ENCODE peak calls at places on chromosomes 11 and 22, in five cellular contexts. A is H9, V is H1, M is neuronal stem cell, U is mesenchymal stem cell. S is an unnamed sample.

GRCh38 chr22:39502109-39502788 is at the start of gene MIEF1:
- DNase-seq in A (peak; percentile 97), V (peak; percentile 88), M (peak; percentile 97), U (peak; percentile 96), S (peak; percentile 94)

GRCh38 chr11:11611381-11611780 is 10.4 kb downstream of the GALNT18 start:
- DNase-seq in A (no peak), V (no peak), M (no peak), U (no peak), S (no peak)

GRCh38 chr11:117223741-117224685 is 7.9 kb downstream of the PCSK7 start:
- DNase-seq in A (no peak), V (no peak), M (no peak), U (no peak), S (no peak)

GRCh38 chr11:76560219-76560618 is 110.3 kb downstream of the LRRC32 start:
- DNase-seq in A (no peak), V (no peak), M (no peak), U (peak; percentile 29), S (no peak)

GRCh38 chr22:47891609-47892008 is 1129.2 kb downstream of the TBC1D22A start:
- DNase-seq in A (no peak), V (no peak), M (no peak), U (no peak), S (no peak)

GRCh38 chr11:86758171-86758570 is 42.2 kb upstream of the PRSS23 start:
- DNase-seq in A (no peak), V (no peak), M (no peak), U (no peak), S (no peak)

GRCh38 chr11:76806608-76807205 is 23.6 kb downstream of the TSKU start:
- DNase-seq in A (no peak), V (no peak), M (no peak), U (no peak), S (no peak)

GRCh38 chr11:128772814-128773213 is 78.9 kb downstream of the FLI1 start:
- DNase-seq in A (no peak), V (no peak), M (no peak), U (no peak), S (no peak)

GRCh38 chr11:100151944-100152343 is 535.1 kb upstream of the ARHGAP42 start:
- DNase-seq in A (no peak), V (no peak), M (no peak), U (peak; percentile 42), S (no peak)

GRCh38 chr11:113615098-113615497 is 91.0 kb downstream of the TMPRSS5 start:
- DNase-seq in A (no peak), V (no peak), M (no peak), U (no peak), S (no peak)

GRCh38 chr11:67045314-67045713 is 11.3 kb upstream of the RHOD start:
- DNase-seq in A (no peak), V (no peak), M (no peak), U (peak; percentile 80), S (peak; percentile 75)

GRCh38 chr22:36185828-36186624 is 15.6 kb downstream of the APOL4 start:
- DNase-seq in A (no peak), V (no peak), M (no peak), U (no peak), S (no peak)

GRCh38 chr11:9535189-9535781 is 38.2 kb upstream of the WEE1 start:
- DNase-seq in A (peak; percentile 88), V (peak; percentile 64), M (peak; percentile 39), U (peak; percentile 68), S (peak; percentile 98)

GRCh38 chr22:38704568-38705234 is 1.0 kb upstream of the GTPBP1 start:
- DNase-seq in A (no peak), V (no peak), M (no peak), U (no peak), S (no peak)

GRCh38 chr11:57249384-57250319 is 12.6 kb upstream of the APLNR start:
- DNase-seq in A (no peak), V (no peak), M (peak; percentile 58), U (peak; percentile 57), S (peak; percentile 83)

GRCh38 chr22:49962012-49962750 is 1.6 kb downstream of the PIM3 start:
- DNase-seq in A (peak; percentile 92), V (no peak), M (peak; percentile 76), U (peak; percentile 96), S (peak; percentile 69)

GRCh38 chr22:37187552-37187890 is 526 bp downstream of the C1QTNF6 start:
- DNase-seq in A (no peak), V (no peak), M (no peak), U (peak; percentile 78), S (no peak)

GRCh38 chr11:59174664-59175033 is 2.7 kb downstream of the DTX4 start:
- DNase-seq in A (no peak), V (no peak), M (no peak), U (peak; percentile 30), S (peak; percentile 97)

GRCh38 chr11:2448661-2449547 is 4.1 kb downstream of the KCNQ1 start:
- DNase-seq in A (no peak), V (no peak), M (no peak), U (no peak), S (no peak)

GRCh38 chr11:64858467-64859401 is 14.3 kb upstream of the CDC42BPG start:
- DNase-seq in A (no peak), V (no peak), M (no peak), U (no peak), S (no peak)

GRCh38 chr22:28025333-28025732 is 106.3 kb upstream of the PITPNB start:
- DNase-seq in A (no peak), V (no peak), M (no peak), U (no peak), S (no peak)

GRCh38 chr11:11545285-11546275 is 76.2 kb downstream of the GALNT18 start:
- DNase-seq in A (peak; percentile 52), V (no peak), M (no peak), U (no peak), S (no peak)

GRCh38 chr11:130431806-130432205 is 3.4 kb upstream of the ADAMTS8 start:
- DNase-seq in A (no peak), V (no peak), M (no peak), U (no peak), S (peak; percentile 30)

GRCh38 chr11:69511358-69512015 is 30.0 kb downstream of the LINC01488 start:
- DNase-seq in A (no peak), V (no peak), M (no peak), U (no peak), S (no peak)

GRCh38 chr11:125170001-125170405 is 5.5 kb downstream of the PKNOX2 start:
- DNase-seq in A (no peak), V (no peak), M (no peak), U (no peak), S (no peak)

GRCh38 chr11:121757480-121758125 is 304.8 kb upstream of the SORL1-AS1 start:
- DNase-seq in A (no peak), V (no peak), M (no peak), U (no peak), S (no peak)

GRCh38 chr11:25593221-25593620 is 738.7 kb upstream of the ANO3 start:
- DNase-seq in A (no peak), V (no peak), M (no peak), U (no peak), S (no peak)

GRCh38 chr22:44331881-44332714 is 19.3 kb upstream of the SHISAL1 start:
- DNase-seq in A (no peak), V (no peak), M (no peak), U (peak; percentile 39), S (no peak)

GRCh38 chr22:28894320-28894719 is 10.9 kb downstream of the ZNRF3 start:
- DNase-seq in A (no peak), V (no peak), M (no peak), U (no peak), S (no peak)

GRCh38 chr11:34653851-34654490 is 33.1 kb downstream of the EHF start:
- DNase-seq in A (no peak), V (no peak), M (no peak), U (peak; percentile 95), S (peak; percentile 38)

DNA sequence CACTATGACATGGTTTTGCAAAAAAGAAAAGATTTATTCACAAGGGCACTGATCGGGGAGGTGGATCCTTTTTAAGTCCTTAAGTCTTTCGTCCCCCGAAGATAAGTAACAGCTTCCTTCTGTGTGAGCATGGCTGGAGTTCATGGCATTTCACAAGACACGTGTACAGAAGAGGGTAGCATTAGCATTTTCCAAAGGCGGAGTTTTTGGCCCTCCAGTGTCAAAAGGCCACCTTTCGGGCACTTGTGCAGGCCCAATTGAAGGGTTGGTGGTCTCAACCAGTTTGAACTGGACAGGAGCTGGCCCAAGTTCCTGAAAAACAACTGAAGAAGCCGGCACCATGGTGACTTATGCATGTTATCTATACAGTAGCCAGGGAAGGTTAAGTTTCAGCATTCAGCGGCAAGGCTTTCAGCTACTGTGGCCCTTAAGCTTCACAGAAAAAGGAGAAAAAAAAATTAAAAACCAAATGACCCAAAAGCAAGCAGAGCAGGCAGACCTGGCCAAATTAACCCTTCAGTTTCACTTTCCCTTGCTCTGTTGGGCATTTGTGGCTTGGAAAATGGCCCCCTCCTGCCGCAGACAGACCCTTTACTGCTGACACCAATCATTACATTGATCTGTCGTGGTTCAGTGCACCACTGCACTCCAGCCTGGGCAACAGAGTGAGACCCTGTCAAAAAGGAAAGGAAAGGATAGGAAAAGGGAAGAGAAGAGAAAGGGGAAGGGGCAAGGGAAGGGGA is 18.7 kb downstream of the ZNF74 start:
- DNase-seq in A (no peak), V (no peak), M (no peak), U (no peak), S (no peak)
- H2BK12ac ChIP-seq in A (no peak overlapping the region), V (no peak overlapping the region), M (no peak overlapping the region), U (no peak overlapping the region), S (no peak overlapping the region)

GRCh38 chr11:18455686-18456372 is at the start of gene LDHAL6A:
- DNase-seq in A (peak; percentile 56), V (no peak), M (no peak), U (no peak), S (no peak)
- H3K4me2 ChIP-seq in A (no peak within 1 kb of the TSS), V (no peak within 1 kb of the TSS), M (peak within 1 kb of the TSS; percentile 11), U (no peak within 1 kb of the TSS), S (no peak within 1 kb of the TSS)

GRCh38 chr22:18024276-18024939 is at the start of gene MICAL3:
- DNase-seq in A (peak; percentile 39), V (no peak), M (peak; percentile 54), U (peak; percentile 66), S (peak; percentile 84)

GRCh38 chr22:18023509-18024275 is 669 bp downstream of the MICAL3 start:
- DNase-seq in A (peak; percentile 80), V (peak; percentile 53), M (peak; percentile 31), U (peak; percentile 83), S (peak; percentile 85)

GRCh38 chr22:18021431-18021830 is 2.9 kb downstream of the MICAL3 start:
- DNase-seq in A (no peak), V (no peak), M (no peak), U (no peak), S (no peak)

GRCh38 chr22:18024956-18025720 is 777 bp upstream of the MICAL3 start:
- DNase-seq in A (no peak), V (no peak), M (no peak), U (no peak), S (no peak)

DNA sequence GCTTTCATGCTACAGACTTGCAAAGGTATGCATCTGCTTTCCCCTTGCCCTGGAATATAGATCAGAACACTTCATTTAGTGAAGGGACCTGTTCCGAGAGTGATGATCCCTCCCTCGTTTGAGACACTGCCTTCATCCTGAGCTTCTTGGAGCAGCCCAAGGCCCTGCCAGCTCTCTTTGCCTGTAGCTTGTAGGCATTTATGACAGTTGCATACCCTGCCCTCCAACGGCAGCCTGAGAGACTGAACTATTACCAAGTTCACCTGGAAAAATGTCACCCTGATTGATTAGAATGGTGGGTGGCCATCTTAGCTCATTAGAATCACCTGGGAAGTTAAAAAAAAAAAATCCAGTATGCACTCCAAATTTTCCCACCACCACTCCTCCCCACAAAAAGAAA is 1.5 kb downstream of the MICAL3 start:
- DNase-seq in A (no peak), V (no peak), M (no peak), U (no peak), S (no peak)
- H2BK12ac ChIP-seq in A (no peak overlapping the region), V (no peak overlapping the region), M (no peak overlapping the region), U (no peak overlapping the region), S (no peak overlapping the region)

GRCh38 chr22:23313791-23314567 is 133.7 kb downstream of the BCR start:
- DNase-seq in A (no peak), V (no peak), M (no peak), U (no peak), S (no peak)

GRCh38 chr22:23315341-23315917 is 135.1 kb downstream of the BCR start:
- DNase-seq in A (peak; percentile 82), V (peak; percentile 13), M (peak; percentile 29), U (peak; percentile 82), S (peak; percentile 75)
- H3K4me2 ChIP-seq in A (no peak overlapping the region), V (no peak overlapping the region), M (no peak overlapping the region), U (no peak overlapping the region), S (no peak overlapping the region)

S was measured in trophoblast cell.